ENCODE peak calls at places on chromosome 9, in six cellular contexts. Y is GM23248, T is thyroid gland, P is ovary, O is neuronal stem cell, X is stomach. D is an unnamed sample.

GRCh38 chr9:127132921-127133647 is 10.6 kb upstream of the ANGPTL2 start:
- DNase-seq in P (peak; percentile 35), Y (peak; percentile 74), X (peak; percentile 29), T (peak; percentile 71), O (no peak), D (no peak)

GRCh38 chr9:135650408-135650807 is 11.1 kb upstream of the GLT6D1 start:
- DNase-seq in O (no peak), Y (no peak), X (no peak), T (no peak), P (no peak), D (no peak)

GRCh38 chr9:136198605-136199083 is 6.3 kb downstream of the LHX3 start:
- DNase-seq in Y (peak; percentile 42), O (no peak), P (no peak), X (no peak), T (peak; percentile 7), D (no peak)

GRCh38 chr9:88179080-88179521 is 40.8 kb upstream of the SPATA31C2 start:
- DNase-seq in T (no peak), O (no peak), X (no peak), P (no peak), Y (no peak), D (no peak)

GRCh38 chr9:99373912-99374311 is 151.8 kb downstream of the SEC61B start:
- DNase-seq in X (no peak), P (no peak), T (no peak), Y (no peak), O (no peak), D (no peak)

GRCh38 chr9:38308136-38308535 is 84.4 kb upstream of the ALDH1B1 start:
- DNase-seq in T (no peak), X (no peak), Y (no peak), P (no peak), O (no peak), D (no peak)

GRCh38 chr9:95511232-95511951 is 5.4 kb downstream of the PTCH1 start:
- DNase-seq in P (peak; percentile 74), O (no peak), Y (peak; percentile 81), T (peak; percentile 78), X (peak; percentile 50), D (no peak)

GRCh38 chr9:114958021-114958846 is 27.8 kb upstream of the TNFSF8 start:
- DNase-seq in P (no peak), Y (peak; percentile 41), X (no peak), T (peak; percentile 7), O (no peak), D (no peak)

GRCh38 chr9:125493384-125493783 is 213.6 kb downstream of the MAPKAP1 start:
- DNase-seq in Y (no peak), P (no peak), O (no peak), T (no peak), X (peak; percentile 34), D (no peak)

GRCh38 chr9:77731930-77732329 is 83.8 kb upstream of the GNA14 start:
- DNase-seq in O (no peak), X (no peak), Y (no peak), T (peak; percentile 77), P (no peak), D (no peak)

GRCh38 chr9:113854310-113854709 is 21.8 kb upstream of the ZNF618 start:
- DNase-seq in X (no peak), P (no peak), O (no peak), Y (no peak), T (peak; percentile 15), D (no peak)

GRCh38 chr9:74478606-74479005 is 18.5 kb upstream of the RORB start:
- DNase-seq in Y (no peak), T (no peak), O (no peak), P (no peak), X (no peak), D (no peak)

GRCh38 chr9:79584655-79584982 is 12.9 kb downstream of the TLE4 start:
- DNase-seq in Y (no peak), X (no peak), O (no peak), P (no peak), T (no peak), D (no peak)

GRCh38 chr9:14221119-14221518 is 92.8 kb downstream of the NFIB start:
- DNase-seq in T (no peak), P (no peak), Y (no peak), X (no peak), O (no peak), D (no peak)

GRCh38 chr9:128892223-128892892 is 10.4 kb downstream of the LRRC8A start:
- DNase-seq in P (peak; percentile 95), Y (peak; percentile 94), T (peak; percentile 86), O (no peak), X (peak; percentile 82), D (peak; percentile 96)

GRCh38 chr9:19199012-19199411 is 31.5 kb upstream of the DENND4C start:
- DNase-seq in Y (no peak), T (no peak), O (no peak), X (no peak), P (no peak), D (no peak)

GRCh38 chr9:83980395-83981125 is at the start of gene RMI1:
- DNase-seq in X (peak; percentile 99), P (peak; percentile 100), T (peak; percentile 100), Y (peak; percentile 100), O (peak; percentile 99), D (peak; percentile 97)

GRCh38 chr9:21228122-21228521 is at the start of gene IFNA17:
- DNase-seq in P (no peak), T (no peak), O (no peak), Y (no peak), X (no peak), D (no peak)

GRCh38 chr9:134627417-134628353 is 13.9 kb upstream of the COL5A1 start:
- DNase-seq in T (no peak), P (peak; percentile 9), X (no peak), Y (no peak), O (no peak), D (no peak)

DNA sequence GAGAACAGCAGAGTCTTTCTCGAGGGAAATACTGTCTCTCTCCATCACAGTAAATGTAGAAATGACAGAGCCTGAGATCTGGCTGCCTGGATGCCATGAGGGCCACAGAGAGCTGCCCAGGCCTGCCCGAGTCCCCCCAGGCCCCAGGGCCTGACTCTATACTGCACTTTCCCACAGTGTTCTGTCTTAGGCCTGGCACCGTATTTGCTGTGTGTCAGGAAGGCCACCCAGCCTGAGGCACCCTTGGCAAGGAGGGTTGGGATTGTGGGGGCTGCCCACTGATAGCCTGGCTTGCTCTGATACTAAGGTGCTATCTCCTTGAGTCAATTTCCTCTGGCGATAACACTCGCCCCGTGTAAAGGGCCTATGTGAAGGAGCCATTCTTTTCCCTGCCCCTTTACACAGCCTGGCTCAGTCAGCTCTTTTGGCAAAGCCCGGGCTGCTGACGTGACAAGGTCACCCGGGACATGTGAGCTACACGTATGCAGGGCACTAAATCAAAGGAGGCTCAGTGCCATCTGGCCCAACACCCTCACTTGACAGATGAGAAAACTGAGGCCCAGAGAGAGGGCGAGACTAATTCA is 630.1 kb upstream of the KLF4 start:
- DNase-seq in T (no peak), Y (no peak), O (no peak), X (peak; percentile 84), P (no peak), D (no peak)
- H3K27ac ChIP-seq in T (no peak overlapping the region), Y (no peak overlapping the region), O (no peak overlapping the region), X (no peak overlapping the region), P (no peak overlapping the region), D (no peak overlapping the region)

GRCh38 chr9:101097210-101097609 is 68.7 kb downstream of the PLPPR1 start:
- DNase-seq in Y (no peak), P (no peak), O (no peak), X (no peak), T (no peak), D (no peak)
- H3K27ac ChIP-seq in Y (no peak overlapping the region), P (no peak overlapping the region), O (no peak overlapping the region), X (no peak overlapping the region), T (no peak overlapping the region), D (no peak overlapping the region)

GRCh38 chr9:86732514-86732913 is 214.8 kb downstream of the GAS1 start:
- DNase-seq in P (peak; percentile 39), X (no peak), Y (peak; percentile 94), T (peak; percentile 6), O (no peak), D (no peak)

GRCh38 chr9:86735772-86736458 is 211.4 kb downstream of the GAS1 start:
- DNase-seq in P (no peak), X (no peak), Y (peak; percentile 43), O (no peak), T (no peak), D (no peak)

GRCh38 chr9:86731511-86731993 is 215.8 kb downstream of the GAS1 start:
- DNase-seq in X (no peak), O (no peak), T (no peak), Y (peak; percentile 70), P (no peak), D (no peak)

GRCh38 chr9:86733929-86734328 is 213.4 kb downstream of the GAS1 start:
- DNase-seq in O (no peak), X (no peak), Y (no peak), T (no peak), P (no peak), D (no peak)

DNA sequence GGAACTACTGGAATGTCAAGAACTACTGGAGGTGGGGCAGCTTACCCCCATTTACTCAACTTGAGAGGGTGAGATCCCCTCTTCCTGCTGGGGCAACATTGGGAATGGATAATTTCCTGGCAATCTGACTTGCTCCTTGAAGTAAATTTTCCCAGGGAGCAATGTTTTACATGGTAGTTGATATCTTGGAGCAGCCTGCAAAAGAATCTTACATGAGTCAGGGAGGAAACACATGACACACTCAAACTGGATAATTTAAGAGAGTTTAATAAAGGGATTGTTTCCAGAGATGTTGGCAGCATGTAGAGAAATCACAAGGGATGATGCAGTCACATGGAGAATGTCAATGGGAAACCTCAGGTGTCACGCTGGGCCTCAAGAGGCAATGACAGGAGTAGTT is 212.5 kb downstream of the GAS1 start:
- DNase-seq in T (no peak), P (no peak), X (no peak), O (no peak), Y (peak; percentile 82), D (no peak)
- H3K27ac ChIP-seq in T (no peak overlapping the region), P (no peak overlapping the region), X (no peak overlapping the region), O (no peak overlapping the region), Y (peak overlapping the region; percentile 48), D (no peak overlapping the region)

GRCh38 chr9:109558718-109559151 is 60.6 kb upstream of the PTPN3 start:
- DNase-seq in P (no peak), Y (no peak), O (no peak), X (no peak), T (no peak), D (no peak)
- H3K27ac ChIP-seq in P (no peak overlapping the region), Y (no peak overlapping the region), O (no peak overlapping the region), X (no peak overlapping the region), T (no peak overlapping the region), D (no peak overlapping the region)

D was measured in caudate nucleus.